ENCODE peak calls at places on chromosomes 5 and 9, in four cellular contexts. One of them, this sample, is unnamed.

GRCh38 chr5:7876867-7877266 is 7.9 kb downstream of the MTRR start:
- DNase-seq in adipocyte: peak
- DNase-seq in stimulated activated CD8-positive, alpha-beta memory T cell treated with anti-CD3 and anti-CD28 coated beads, Interleukin-4, amount 100 ng/mL, for 4 hours: no peak
- DNase-seq in caudate nucleus: no peak
- DNase-seq in this sample: no peak

GRCh38 chr9:22214497-22215031 is 205.5 kb upstream of the CDKN2B start:
- DNase-seq in adipocyte: peak
- DNase-seq in stimulated activated CD8-positive, alpha-beta memory T cell treated with anti-CD3 and anti-CD28 coated beads, Interleukin-4, amount 100 ng/mL, for 4 hours: no peak
- DNase-seq in caudate nucleus: no peak
- DNase-seq in this sample: peak

GRCh38 chr9:138014570-138014958 is 137.0 kb downstream of the CACNA1B start:
- DNase-seq in adipocyte: no peak
- DNase-seq in caudate nucleus: no peak
- DNase-seq in stimulated activated CD8-positive, alpha-beta memory T cell treated with anti-CD3 and anti-CD28 coated beads, Interleukin-4, amount 100 ng/mL, for 4 hours: no peak
- DNase-seq in this sample: no peak

GRCh38 chr9:130869250-130869649 is 27.4 kb downstream of the QRFP start:
- DNase-seq in caudate nucleus: no peak
- DNase-seq in stimulated activated CD8-positive, alpha-beta memory T cell treated with anti-CD3 and anti-CD28 coated beads, Interleukin-4, amount 100 ng/mL, for 4 hours: no peak
- DNase-seq in adipocyte: peak
- DNase-seq in this sample: peak

GRCh38 chr5:68478306-68479091 is 262.9 kb downstream of the PIK3R1 start:
- DNase-seq in stimulated activated CD8-positive, alpha-beta memory T cell treated with anti-CD3 and anti-CD28 coated beads, Interleukin-4, amount 100 ng/mL, for 4 hours: no peak
- DNase-seq in adipocyte: peak
- DNase-seq in caudate nucleus: no peak
- DNase-seq in this sample: no peak

GRCh38 chr5:30100148-30100547 is 1093.3 kb upstream of the CDH6 start:
- DNase-seq in adipocyte: no peak
- DNase-seq in caudate nucleus: no peak
- DNase-seq in stimulated activated CD8-positive, alpha-beta memory T cell treated with anti-CD3 and anti-CD28 coated beads, Interleukin-4, amount 100 ng/mL, for 4 hours: no peak
- DNase-seq in this sample: no peak

GRCh38 chr9:135167839-135168378 is 80.4 kb downstream of the OLFM1 start:
- DNase-seq in stimulated activated CD8-positive, alpha-beta memory T cell treated with anti-CD3 and anti-CD28 coated beads, Interleukin-4, amount 100 ng/mL, for 4 hours: no peak
- DNase-seq in adipocyte: no peak
- DNase-seq in caudate nucleus: no peak
- DNase-seq in this sample: no peak

GRCh38 chr9:123349691-123350480 is 6.1 kb upstream of the CRB2 start:
- DNase-seq in caudate nucleus: no peak
- DNase-seq in adipocyte: peak
- DNase-seq in stimulated activated CD8-positive, alpha-beta memory T cell treated with anti-CD3 and anti-CD28 coated beads, Interleukin-4, amount 100 ng/mL, for 4 hours: peak
- DNase-seq in this sample: peak

GRCh38 chr5:80659111-80659510 is 4.3 kb upstream of the DHFR start:
- DNase-seq in adipocyte: peak
- DNase-seq in caudate nucleus: no peak
- DNase-seq in stimulated activated CD8-positive, alpha-beta memory T cell treated with anti-CD3 and anti-CD28 coated beads, Interleukin-4, amount 100 ng/mL, for 4 hours: no peak
- DNase-seq in this sample: no peak